ENCODE peak calls at places on chromosomes 6 and 20, in five cellular contexts. D, B, A, J and E are unnamed samples.

GRCh38 chr6:35327349-35328027 is 14.9 kb upstream of the PPARD start:
- DNase-seq in D (peak; percentile 55), B (peak; percentile 77), A (peak; percentile 18), J (peak; percentile 73), E (peak; percentile 70)

GRCh38 chr6:88177961-88178464 is 11.9 kb upstream of the CNR1 start:
- DNase-seq in A (no peak), J (peak; percentile 5), B (peak; percentile 86), D (peak; percentile 59), E (no peak)

GRCh38 chr6:39173276-39173675 is 56.0 kb downstream of the KCNK5 start:
- DNase-seq in A (no peak), D (no peak), J (no peak), B (no peak), E (no peak)

GRCh38 chr20:50416269-50416863 is 93.8 kb upstream of the PTPN1 start:
- DNase-seq in D (no peak), B (no peak), J (no peak), A (no peak), E (no peak)

GRCh38 chr6:81785340-81785739 is 32.9 kb upstream of the TENT5A start:
- DNase-seq in A (no peak), B (no peak), D (no peak), J (no peak), E (no peak)

GRCh38 chr20:49979030-49979832 is 3.5 kb upstream of the SNAI1 start:
- DNase-seq in J (peak; percentile 60), B (no peak), D (peak; percentile 52), A (peak; percentile 61), E (peak; percentile 86)

GRCh38 chr6:164749126-164749758 is 560.2 kb downstream of the C6orf118 start:
- DNase-seq in J (no peak), A (no peak), B (peak; percentile 4), D (no peak), E (no peak)

GRCh38 chr6:89894169-89894568 is at the start of gene GJA10:
- DNase-seq in B (no peak), J (no peak), D (no peak), A (no peak), E (no peak)

GRCh38 chr6:87828044-87828443 is 126.0 kb upstream of the AKIRIN2 start:
- DNase-seq in B (no peak), D (no peak), J (no peak), A (no peak), E (no peak)

GRCh38 chr20:35490736-35491181 is 35.4 kb downstream of the CEP250 start:
- DNase-seq in A (no peak), B (no peak), J (no peak), D (peak; percentile 49), E (no peak)

GRCh38 chr6:136723780-136724179 is 68.5 kb downstream of the MAP3K5 start:
- DNase-seq in A (no peak), J (peak; percentile 28), D (peak; percentile 30), B (no peak), E (no peak)

GRCh38 chr6:26065952-26066380 is 21.3 kb upstream of the HFE start:
- DNase-seq in A (peak; percentile 15), D (peak; percentile 65), J (peak; percentile 87), B (peak; percentile 91), E (no peak)

GRCh38 chr20:62603021-62603906 is 39.0 kb upstream of the SLCO4A1 start:
- DNase-seq in A (no peak), D (peak; percentile 40), J (peak; percentile 97), B (no peak), E (no peak)

GRCh38 chr20:55746723-55747122 is 258.6 kb downstream of the CBLN4 start:
- DNase-seq in D (no peak), A (no peak), J (no peak), B (no peak), E (no peak)

GRCh38 chr20:33555755-33556154 is 65.9 kb downstream of the CBFA2T2 start:
- DNase-seq in A (no peak), B (no peak), D (no peak), J (no peak), E (no peak)

GRCh38 chr20:38143646-38144554 is 21.2 kb downstream of the TGM2 start:
- DNase-seq in B (peak; percentile 73), A (no peak), J (peak; percentile 98), D (no peak), E (no peak)

GRCh38 chr20:56606174-56606945 is 22.7 kb upstream of the TFAP2C start:
- DNase-seq in D (no peak), A (no peak), J (peak; percentile 39), B (no peak), E (no peak)

GRCh38 chr20:8427419-8428065 is 295.5 kb downstream of the PLCB1 start:
- DNase-seq in J (no peak), A (no peak), B (peak; percentile 66), D (no peak), E (no peak)

GRCh38 chr6:159110748-159111147 is 58.5 kb upstream of the FNDC1 start:
- DNase-seq in B (no peak), D (no peak), J (no peak), A (no peak), E (no peak)

GRCh38 chr20:5024982-5025381 is 23.7 kb upstream of the SLC23A2 start:
- DNase-seq in D (no peak), J (no peak), A (no peak), B (no peak), E (no peak)

GRCh38 chr6:107491059-107491609 is 1.2 kb downstream of the SOBP start:
- DNase-seq in B (peak; percentile 47), D (peak; percentile 1), J (peak; percentile 47), A (peak; percentile 51), E (peak; percentile 81)

GRCh38 chr6:116244284-116244683 is 9.6 kb downstream of the TSPYL4 start:
- DNase-seq in D (no peak), A (no peak), B (no peak), J (no peak), E (no peak)